ENCODE peak calls at places on chromosomes 16 and 17, in five cellular contexts. T is sigmoid colon, R is vagina, B is stomach, O is HL-60. V is an unnamed sample.

GRCh38 chr17:80291260-80291659 is 30.6 kb downstream of the RNF213 start:
- DNase-seq in T (no peak), O (no peak), B (no peak), R (no peak), V (no peak)

GRCh38 chr16:75029854-75030253 is 31.0 kb downstream of the ZNRF1 start:
- DNase-seq in O (no peak), B (no peak), T (no peak), R (no peak), V (no peak)

GRCh38 chr16:2043980-2044451 is 3.6 kb downstream of the NTHL1 start:
- DNase-seq in O (no peak), R (no peak), B (peak), T (peak), V (no peak)

GRCh38 chr16:56347670-56348069 is 77.7 kb downstream of the AMFR start:
- DNase-seq in B (no peak), T (no peak), R (no peak), O (no peak), V (no peak)

GRCh38 chr17:44829558-44830358 is at the start of gene GJC1:
- DNase-seq in R (no peak), O (no peak), B (no peak), T (peak), V (no peak)

GRCh38 chr16:21684199-21684598 is 20.4 kb downstream of the OTOA start:
- DNase-seq in R (no peak), B (no peak), T (no peak), O (no peak), V (peak)

GRCh38 chr16:90020260-90020837 is 1.1 kb upstream of the DBNDD1 start:
- DNase-seq in R (no peak), T (no peak), B (no peak), O (no peak), V (no peak)

GRCh38 chr17:64741924-64742670 is 80.0 kb upstream of the SMURF2 start:
- DNase-seq in O (no peak), R (no peak), T (peak), B (no peak), V (no peak)

GRCh38 chr17:30236807-30237206 is 1.3 kb upstream of the SLC6A4 start:
- DNase-seq in T (no peak), B (peak), R (peak), O (no peak), V (peak)

DNA sequence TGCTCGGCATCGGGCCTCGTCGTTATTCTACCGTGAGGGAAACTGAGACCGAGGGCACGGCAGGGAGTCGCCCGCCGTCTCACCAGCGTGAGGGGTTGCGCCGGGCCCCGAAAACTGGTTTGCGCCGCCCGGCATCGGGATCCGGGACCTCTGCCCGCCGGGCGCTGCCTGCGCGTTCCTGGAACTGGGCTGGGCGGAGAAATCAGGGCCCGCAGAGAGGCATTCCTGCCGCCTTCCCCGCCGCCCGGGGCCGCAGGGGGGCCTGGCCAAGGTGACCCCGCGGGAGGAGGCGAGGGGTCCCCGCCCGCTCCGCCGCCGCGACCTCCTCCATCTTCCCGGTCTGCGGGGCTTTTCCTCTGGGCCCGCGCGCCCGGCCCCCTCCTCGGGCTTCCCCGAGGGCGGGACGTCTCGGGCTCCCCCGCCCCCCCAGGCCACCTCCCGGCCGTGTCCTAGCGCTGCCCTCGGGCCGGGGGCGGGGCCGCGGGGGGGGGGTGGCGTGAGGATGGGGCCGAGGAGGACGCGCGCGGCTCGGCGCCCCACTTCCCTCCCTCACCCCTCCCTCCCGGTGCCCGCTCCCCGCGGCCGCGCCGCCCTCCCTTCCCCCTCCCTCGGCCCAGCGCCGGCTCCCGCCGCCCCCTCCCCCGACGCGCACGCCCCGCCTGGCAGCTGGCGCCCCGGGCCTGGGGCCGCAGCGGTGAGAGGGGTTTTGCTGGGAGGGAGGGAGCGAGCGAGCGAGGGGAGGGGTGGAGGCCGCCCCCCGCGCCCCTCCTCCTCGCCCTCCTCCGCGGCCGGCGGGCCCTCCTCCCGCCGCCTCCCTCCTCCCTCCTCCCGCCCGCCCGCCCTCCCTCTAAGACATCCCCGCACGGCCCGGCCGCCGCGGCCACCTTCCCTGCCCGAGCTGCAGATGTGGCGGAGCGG is at the start of gene GLIS2:
- DNase-seq in T (peak), B (peak), R (peak), O (no peak), V (peak)
- TF ChIP-seq POLR2AphosphoS5 in T (no peak), B (no peak), R (no peak), O (no peak), V (no peak)

GRCh38 chr17:68598545-68598961 is 2.6 kb downstream of the FAM20A start:
- DNase-seq in B (no peak), O (no peak), T (no peak), R (no peak), V (no peak)
- TF ChIP-seq CTCF in B (no peak), O (no peak), T (no peak), R (no peak), V (no peak)

GRCh38 chr17:19492140-19492539 is 41.5 kb upstream of the SLC47A1 start:
- DNase-seq in B (no peak), O (no peak), R (no peak), T (no peak), V (no peak)
- H3K4me3 ChIP-seq in B (no peak), O (no peak), R (no peak), T (no peak), V (no peak)

GRCh38 chr17:49830605-49831004 is 17.3 kb downstream of the TAC4 start:
- DNase-seq in T (no peak), B (no peak), O (no peak), R (no peak), V (no peak)

GRCh38 chr17:49836111-49837030 is 11.5 kb downstream of the TAC4 start:
- DNase-seq in T (no peak), O (no peak), B (peak), R (no peak), V (peak)

GRCh38 chr17:49834118-49834743 is 13.6 kb downstream of the TAC4 start:
- DNase-seq in B (no peak), O (no peak), R (no peak), T (no peak), V (no peak)

GRCh38 chr17:49835472-49835871 is 12.4 kb downstream of the TAC4 start:
- DNase-seq in T (no peak), B (no peak), O (no peak), R (no peak), V (no peak)

GRCh38 chr17:49832840-49833599 is 14.8 kb downstream of the TAC4 start:
- DNase-seq in R (no peak), O (no peak), B (no peak), T (no peak), V (no peak)
- TF ChIP-seq POLR2AphosphoS5 in R (peak), O (no peak), B (no peak), T (no peak), V (no peak)

GRCh38 chr17:7935859-7936258 is 3.9 kb downstream of the CNTROB start:
- DNase-seq in O (no peak), R (no peak), T (no peak), B (no peak), V (no peak)

GRCh38 chr17:7931709-7932482 is at the start of the genes CNTROB and TRAPPC1:
- DNase-seq in O (peak), R (peak), T (peak), B (peak), V (peak)

GRCh38 chr17:7930841-7931631 is 710 bp downstream of the TRAPPC1 start:
- DNase-seq in B (no peak), R (no peak), T (no peak), O (no peak), V (no peak)

GRCh38 chr17:7932483-7932891 is 481 bp downstream of the CNTROB start:
- DNase-seq in O (no peak), B (no peak), R (no peak), T (peak), V (no peak)

GRCh38 chr17:7932949-7933348 is 943 bp downstream of the CNTROB start:
- DNase-seq in T (peak), O (peak), B (peak), R (no peak), V (no peak)
- TF ChIP-seq CTCF in T (peak), O (no peak), B (no peak), R (no peak), V (peak)

GRCh38 chr17:76709077-76709950 is 1.5 kb downstream of the MXRA7 start:
- DNase-seq in T (peak), B (peak), O (no peak), R (no peak), V (peak)
- H3K4me3 ChIP-seq in T (peak), B (peak), O (no peak), R (peak), V (peak)

GRCh38 chr16:53080345-53081031 is 25.7 kb downstream of the CHD9 start:
- DNase-seq in B (no peak), T (peak), R (peak), O (no peak), V (peak)
- TF ChIP-seq POLR2AphosphoS5 in B (no peak), T (peak), R (peak), O (no peak), V (peak)

DNA sequence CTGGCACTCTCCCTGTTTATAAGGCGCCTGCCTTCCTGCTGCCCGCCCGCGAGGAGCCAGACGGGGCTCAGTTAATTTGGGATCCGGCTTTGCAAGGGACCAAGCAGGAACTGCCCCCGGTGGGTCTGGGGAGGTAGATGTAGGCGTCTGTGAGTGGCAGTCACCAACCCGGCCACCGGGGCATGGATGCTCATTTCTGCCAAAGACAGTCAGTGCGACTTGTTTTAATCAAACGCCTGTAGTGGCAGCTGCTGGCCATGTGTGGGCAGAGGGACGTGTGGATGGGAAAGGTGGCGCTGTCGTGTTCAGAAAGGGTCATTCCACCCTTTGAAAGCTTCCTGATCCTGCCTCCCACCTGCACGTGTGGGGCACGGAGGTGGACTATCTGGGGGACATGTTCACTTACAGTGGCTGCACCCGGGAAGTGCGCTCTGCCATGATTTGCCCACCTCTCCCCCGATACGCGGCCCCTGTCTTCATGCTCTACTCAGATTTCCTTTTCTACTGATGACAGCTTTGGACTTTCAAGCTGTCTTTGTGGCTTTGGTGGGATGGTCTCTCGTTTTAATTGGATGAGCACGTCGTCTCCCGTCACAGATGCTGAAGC is 60.3 kb upstream of the CIBAR2 start:
- DNase-seq in B (no peak), O (no peak), R (no peak), T (no peak), V (no peak)
- TF ChIP-seq CTCF in B (no peak), O (peak), R (no peak), T (peak), V (no peak)

GRCh38 chr16:85614338-85615013 is 1.4 kb downstream of the GSE1 start:
- DNase-seq in T (no peak), B (no peak), O (peak), R (no peak), V (no peak)
- H3K4me3 ChIP-seq in T (peak), B (peak), O (peak), R (peak), V (peak)

DNA sequence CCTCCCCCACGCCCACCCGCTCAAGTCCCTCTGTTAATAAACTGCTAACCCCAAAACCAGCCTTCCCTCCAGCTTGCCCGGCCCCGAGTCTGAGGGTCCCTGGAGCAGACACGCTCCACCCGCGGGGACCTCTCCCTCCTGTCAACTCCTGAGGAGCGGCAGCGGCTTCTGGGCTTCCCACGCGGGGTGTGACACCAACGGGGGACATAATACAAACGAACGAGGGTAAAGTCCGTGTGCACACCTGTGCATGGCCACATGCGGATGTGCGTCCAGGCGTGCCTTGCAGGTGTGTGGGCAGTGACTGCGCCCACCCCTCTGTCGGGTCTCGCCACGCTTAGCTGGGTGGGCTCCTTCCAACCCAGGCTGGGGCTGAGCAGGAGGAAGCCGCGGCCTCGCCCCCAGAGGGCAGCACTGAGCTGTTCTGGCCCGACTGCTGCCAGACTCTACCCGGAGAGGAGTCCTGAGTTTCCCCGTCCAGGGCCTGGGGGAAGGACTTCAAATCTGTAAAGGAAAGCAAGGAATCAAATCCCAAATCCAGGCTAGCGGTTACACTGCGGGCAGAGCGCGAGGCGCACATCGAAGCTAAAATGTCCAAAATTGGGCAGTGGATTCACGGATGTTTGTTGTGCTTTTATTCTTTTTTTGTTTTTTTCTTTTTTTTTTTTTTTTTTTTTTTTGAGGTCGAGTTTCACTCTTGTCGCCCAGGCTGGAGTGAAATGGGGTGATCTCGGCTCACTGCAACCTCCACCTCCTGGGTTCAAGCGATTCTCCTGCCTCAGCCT is 24.2 kb upstream of the KRT17 start:
- DNase-seq in R (no peak), O (peak), T (peak), B (peak), V (peak)
- TF ChIP-seq POLR2AphosphoS5 in R (peak), O (no peak), T (no peak), B (no peak), V (peak)